ENCODE peak calls at places on chromosomes 5 and 9, in four cellular contexts. One of them, this sample, is unnamed.

GRCh38 chr5:15634771-15635347 is 134.9 kb downstream of the FBXL7 start:
- DNase-seq in left lung: no peak
- DNase-seq in SK-N-SH: no peak
- DNase-seq in cardiac muscle cell: no peak
- DNase-seq in this sample: no peak

GRCh38 chr9:127572961-127573727 is 38.9 kb upstream of the STXBP1 start:
- DNase-seq in left lung: no peak
- DNase-seq in SK-N-SH: no peak
- DNase-seq in cardiac muscle cell: no peak
- DNase-seq in this sample: peak

GRCh38 chr5:95760291-95761191 is 29.4 kb downstream of the RHOBTB3 start:
- DNase-seq in SK-N-SH: no peak
- DNase-seq in cardiac muscle cell: no peak
- DNase-seq in left lung: no peak
- DNase-seq in this sample: peak

GRCh38 chr9:125997510-125997823 is 250.3 kb downstream of the PBX3 start:
- DNase-seq in cardiac muscle cell: peak
- DNase-seq in SK-N-SH: no peak
- DNase-seq in left lung: peak
- DNase-seq in this sample: no peak

GRCh38 chr5:177545487-177546261 is 8.7 kb downstream of the FAM193B start:
- DNase-seq in cardiac muscle cell: no peak
- DNase-seq in left lung: no peak
- DNase-seq in SK-N-SH: no peak
- DNase-seq in this sample: peak

GRCh38 chr9:85155380-85155779 is 485.9 kb downstream of the NTRK2 start:
- DNase-seq in SK-N-SH: no peak
- DNase-seq in left lung: no peak
- DNase-seq in cardiac muscle cell: no peak
- DNase-seq in this sample: no peak

GRCh38 chr5:44783916-44784315 is 24.8 kb upstream of the MRPS30 start:
- DNase-seq in left lung: no peak
- DNase-seq in SK-N-SH: no peak
- DNase-seq in cardiac muscle cell: no peak
- DNase-seq in this sample: no peak

GRCh38 chr9:22244141-22245011 is 202.2 kb upstream of the DMRTA1 start:
- DNase-seq in SK-N-SH: no peak
- DNase-seq in cardiac muscle cell: peak
- DNase-seq in left lung: no peak
- DNase-seq in this sample: peak

GRCh38 chr9:138015021-138015829 is 137.6 kb downstream of the CACNA1B start:
- DNase-seq in cardiac muscle cell: no peak
- DNase-seq in SK-N-SH: peak
- DNase-seq in left lung: peak
- DNase-seq in this sample: no peak

GRCh38 chr9:110559869-110560268 is 19.7 kb downstream of the SVEP1 start:
- DNase-seq in SK-N-SH: no peak
- DNase-seq in left lung: no peak
- DNase-seq in cardiac muscle cell: no peak
- DNase-seq in this sample: no peak

GRCh38 chr5:55402199-55402598 is 94.4 kb downstream of the MTREX start:
- DNase-seq in left lung: no peak
- DNase-seq in cardiac muscle cell: no peak
- DNase-seq in SK-N-SH: no peak
- DNase-seq in this sample: no peak

GRCh38 chr5:179438041-179438441 is 92.8 kb upstream of the ADAMTS2 start:
- DNase-seq in cardiac muscle cell: peak
- DNase-seq in left lung: no peak
- DNase-seq in SK-N-SH: peak
- DNase-seq in this sample: no peak

GRCh38 chr9:21576331-21577189 is 94.4 kb upstream of the IFNE start:
- DNase-seq in left lung: no peak
- DNase-seq in cardiac muscle cell: no peak
- DNase-seq in SK-N-SH: no peak
- DNase-seq in this sample: peak

GRCh38 chr9:91221332-91221731 is 140.4 kb downstream of the AUH start:
- DNase-seq in left lung: no peak
- DNase-seq in cardiac muscle cell: no peak
- DNase-seq in SK-N-SH: no peak
- DNase-seq in this sample: no peak

GRCh38 chr9:90600029-90600428 is 42.6 kb downstream of the DIRAS2 start:
- DNase-seq in cardiac muscle cell: no peak
- DNase-seq in SK-N-SH: no peak
- DNase-seq in left lung: no peak
- DNase-seq in this sample: no peak

GRCh38 chr5:39195198-39195826 is 24.1 kb downstream of the FYB1 start:
- DNase-seq in cardiac muscle cell: no peak
- DNase-seq in left lung: no peak
- DNase-seq in SK-N-SH: no peak
- DNase-seq in this sample: no peak

GRCh38 chr5:131530706-131531331 is 104.2 kb downstream of the RAPGEF6 start:
- DNase-seq in cardiac muscle cell: no peak
- DNase-seq in left lung: no peak
- DNase-seq in SK-N-SH: no peak
- DNase-seq in this sample: no peak

GRCh38 chr9:581673-582497 is 259.6 kb upstream of the DMRT1 start:
- DNase-seq in cardiac muscle cell: peak
- DNase-seq in SK-N-SH: peak
- DNase-seq in left lung: peak
- DNase-seq in this sample: no peak

GRCh38 chr9:69919461-69920061 is 98.9 kb downstream of the CFAP95 start:
- DNase-seq in SK-N-SH: peak
- DNase-seq in cardiac muscle cell: peak
- DNase-seq in left lung: no peak
- DNase-seq in this sample: peak

GRCh38 chr5:42912184-42912766 is 100.6 kb upstream of the SELENOP start:
- DNase-seq in left lung: no peak
- DNase-seq in SK-N-SH: no peak
- DNase-seq in cardiac muscle cell: peak
- DNase-seq in this sample: peak

GRCh38 chr9:100756217-100756616 is 178.3 kb downstream of the CAVIN4 start:
- DNase-seq in left lung: no peak
- DNase-seq in SK-N-SH: no peak
- DNase-seq in cardiac muscle cell: peak
- DNase-seq in this sample: no peak

GRCh38 chr5:172007153-172007794 is 836 bp upstream of the FBXW11 start:
- DNase-seq in cardiac muscle cell: peak
- DNase-seq in left lung: no peak
- DNase-seq in SK-N-SH: peak
- DNase-seq in this sample: peak

GRCh38 chr5:159133041-159133741 is 33.5 kb upstream of the EBF1 start:
- DNase-seq in left lung: no peak
- DNase-seq in SK-N-SH: peak
- DNase-seq in cardiac muscle cell: peak
- DNase-seq in this sample: peak

GRCh38 chr5:148960070-148960769 is 102.6 kb downstream of the SH3TC2 start:
- DNase-seq in left lung: no peak
- DNase-seq in SK-N-SH: no peak
- DNase-seq in cardiac muscle cell: no peak
- DNase-seq in this sample: no peak

GRCh38 chr5:53302524-53302923 is 177.9 kb upstream of the FST start:
- DNase-seq in cardiac muscle cell: no peak
- DNase-seq in left lung: no peak
- DNase-seq in SK-N-SH: no peak
- DNase-seq in this sample: peak

GRCh38 chr5:134314443-134314842 is 52.5 kb downstream of the CDKL3 start:
- DNase-seq in SK-N-SH: no peak
- DNase-seq in left lung: no peak
- DNase-seq in cardiac muscle cell: no peak
- DNase-seq in this sample: no peak

GRCh38 chr5:137605377-137605776 is 106.3 kb upstream of the SPOCK1 start:
- DNase-seq in left lung: no peak
- DNase-seq in cardiac muscle cell: peak
- DNase-seq in SK-N-SH: no peak
- DNase-seq in this sample: peak

GRCh38 chr5:132204736-132205135 is 22.9 kb downstream of the P4HA2 start:
- DNase-seq in SK-N-SH: no peak
- DNase-seq in left lung: no peak
- DNase-seq in cardiac muscle cell: no peak
- DNase-seq in this sample: no peak

GRCh38 chr9:128828719-128829452 is 708 bp downstream of the SPOUT1 start:
- DNase-seq in cardiac muscle cell: no peak
- DNase-seq in SK-N-SH: no peak
- DNase-seq in left lung: peak
- DNase-seq in this sample: no peak

GRCh38 chr5:93600409-93601052 is 17.5 kb downstream of the NR2F1 start:
- DNase-seq in SK-N-SH: no peak
- DNase-seq in left lung: no peak
- DNase-seq in cardiac muscle cell: no peak
- DNase-seq in this sample: no peak

GRCh38 chr5:93598141-93598996 is 15.3 kb downstream of the NR2F1 start:
- DNase-seq in cardiac muscle cell: no peak
- DNase-seq in left lung: peak
- DNase-seq in SK-N-SH: peak
- DNase-seq in this sample: no peak

GRCh38 chr5:93598997-93599371 is 16.0 kb downstream of the NR2F1 start:
- DNase-seq in left lung: no peak
- DNase-seq in cardiac muscle cell: no peak
- DNase-seq in SK-N-SH: peak
- DNase-seq in this sample: no peak

GRCh38 chr5:93601053-93601429 is 18.0 kb downstream of the NR2F1 start:
- DNase-seq in SK-N-SH: peak
- DNase-seq in left lung: no peak
- DNase-seq in cardiac muscle cell: no peak
- DNase-seq in this sample: no peak

DNA sequence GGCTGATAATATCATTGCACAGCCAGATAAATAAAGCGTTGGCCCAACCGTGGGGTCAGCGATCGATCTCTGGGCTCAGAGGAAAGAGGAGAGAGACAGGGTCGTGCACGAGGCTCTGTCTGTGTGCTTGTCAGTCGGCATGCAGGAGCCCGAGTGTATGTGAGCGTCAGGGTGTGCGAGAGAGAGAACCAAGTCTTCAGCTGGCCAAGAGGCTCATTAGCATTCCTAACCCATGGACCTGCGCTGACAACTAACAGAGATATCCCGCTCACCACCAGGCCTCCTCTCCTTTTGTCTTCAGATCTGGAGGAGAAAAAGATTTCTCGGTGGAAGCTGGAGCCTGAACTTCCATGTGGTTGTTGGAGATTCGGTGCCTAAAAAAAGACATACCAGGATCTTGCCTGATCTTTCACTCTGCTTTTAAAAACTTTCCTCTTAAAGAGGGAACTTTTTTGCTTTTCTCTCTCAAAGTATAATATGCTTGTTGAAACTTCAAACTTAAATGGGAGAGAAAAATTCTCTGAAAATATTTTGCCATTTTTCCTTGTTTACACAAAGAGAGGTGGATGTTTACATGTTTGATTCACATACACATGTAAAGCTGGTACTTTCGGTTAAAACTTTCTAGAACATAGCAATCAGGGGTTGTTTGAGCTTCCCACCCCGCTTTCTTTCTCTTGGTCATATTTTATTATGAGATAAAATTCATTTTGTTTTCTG is 16.6 kb downstream of the NR2F1 start:
- DNase-seq in cardiac muscle cell: no peak
- DNase-seq in SK-N-SH: peak
- DNase-seq in left lung: no peak
- DNase-seq in this sample: no peak
- H3K4me3 ChIP-seq in cardiac muscle cell: no peak
- H3K4me3 ChIP-seq in SK-N-SH: no peak
- H3K4me3 ChIP-seq in left lung: no peak
- H3K4me3 ChIP-seq in this sample: no peak

DNA sequence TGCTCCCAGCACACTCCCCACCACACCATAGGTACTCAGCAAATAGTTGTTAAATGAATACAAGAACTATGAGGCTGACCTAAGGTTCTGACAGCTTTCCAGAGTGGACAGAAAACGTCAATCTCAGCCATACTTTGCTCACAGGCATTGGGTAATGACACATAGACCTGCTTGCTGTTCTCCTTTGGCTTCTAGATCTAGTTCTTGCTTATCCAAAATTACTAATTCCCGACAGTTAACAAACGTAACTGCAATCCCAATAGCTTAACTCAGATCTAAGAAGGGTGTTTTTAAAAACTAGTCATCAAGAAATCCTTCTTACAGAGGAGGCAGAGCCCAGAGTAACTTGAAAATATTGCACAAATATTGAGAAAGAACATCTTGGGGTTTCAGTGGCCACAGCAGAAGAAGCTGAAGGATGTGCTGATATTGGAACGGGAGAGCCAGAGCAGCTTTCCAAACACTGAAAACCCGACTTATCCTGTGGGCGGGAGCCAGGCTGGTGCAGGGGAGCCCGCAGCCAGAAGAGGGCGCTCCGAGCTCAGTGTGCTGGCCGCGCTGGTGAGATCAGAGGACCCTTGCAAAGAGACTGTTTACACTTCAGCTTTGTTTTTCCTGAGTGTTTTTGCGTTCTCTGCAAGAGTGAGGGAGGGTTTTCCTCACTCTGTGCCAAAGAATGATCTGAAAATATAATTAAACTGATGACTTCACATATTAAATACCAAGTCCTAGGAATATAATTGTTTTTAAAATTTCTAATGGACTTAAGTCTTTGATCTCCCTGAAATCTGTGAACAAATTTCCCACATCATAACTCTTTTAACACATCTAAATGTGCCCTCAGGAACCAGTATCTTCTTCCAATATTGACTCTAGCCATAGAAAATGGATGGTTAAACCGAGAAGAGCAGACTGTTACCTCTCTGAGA is 30.3 kb downstream of the FGF1 start:
- DNase-seq in SK-N-SH: peak
- DNase-seq in cardiac muscle cell: peak
- DNase-seq in left lung: peak
- DNase-seq in this sample: peak
- TF ChIP-seq CTCF in SK-N-SH: peak
- TF ChIP-seq CTCF in cardiac muscle cell: peak
- TF ChIP-seq CTCF in left lung: peak
- TF ChIP-seq CTCF in this sample: peak

DNA sequence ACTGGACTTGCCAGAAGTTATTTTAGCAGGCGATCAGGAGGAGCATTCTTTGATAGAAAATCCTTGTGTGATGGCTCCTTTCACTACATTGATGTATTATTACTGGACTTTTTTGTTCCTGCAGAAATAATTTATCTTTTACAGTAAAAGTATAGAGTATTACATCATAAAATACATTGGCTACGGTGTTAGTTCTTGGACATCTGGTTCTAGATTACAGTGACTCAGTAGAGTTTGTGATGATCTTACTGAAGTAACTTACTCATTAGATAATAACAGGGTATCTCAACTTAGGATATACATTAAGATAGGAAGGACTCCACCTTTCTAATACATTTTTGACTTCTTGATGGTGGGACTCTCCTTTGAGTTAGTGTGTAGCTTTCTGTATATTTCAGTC is 59.0 kb downstream of the ZNF462 start:
- DNase-seq in cardiac muscle cell: no peak
- DNase-seq in SK-N-SH: no peak
- DNase-seq in left lung: no peak
- DNase-seq in this sample: peak
- H3K4me3 ChIP-seq in cardiac muscle cell: no peak
- H3K4me3 ChIP-seq in SK-N-SH: no peak
- H3K4me3 ChIP-seq in left lung: no peak
- H3K4me3 ChIP-seq in this sample: peak

DNA sequence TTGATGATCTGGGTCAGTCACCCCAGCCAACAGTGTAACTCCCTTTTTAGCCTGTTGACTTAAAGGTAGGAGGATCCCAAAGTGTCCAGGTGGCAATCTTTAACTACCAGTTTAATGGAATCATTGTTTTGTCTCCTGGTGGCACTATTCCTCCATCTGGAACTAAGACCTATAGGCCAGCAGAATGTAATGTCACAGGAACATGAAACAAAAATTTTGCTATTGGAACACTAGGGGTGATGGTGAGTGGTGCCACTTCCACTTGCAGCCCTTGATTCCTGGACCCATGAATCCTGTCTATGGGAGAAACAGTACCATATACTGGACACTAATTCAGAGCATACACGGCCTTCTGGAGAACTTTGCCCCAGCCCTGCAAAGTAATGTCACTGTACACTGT is 219.5 kb upstream of the RASA1 start:
- DNase-seq in SK-N-SH: no peak
- DNase-seq in left lung: no peak
- DNase-seq in cardiac muscle cell: no peak
- DNase-seq in this sample: no peak
- TF ChIP-seq CTCF in SK-N-SH: no peak
- TF ChIP-seq CTCF in left lung: no peak
- TF ChIP-seq CTCF in cardiac muscle cell: no peak
- TF ChIP-seq CTCF in this sample: no peak

This sample was measured in fibroblast of the aortic adventitia.